ENCODE peak calls at places on chromosomes 16 and 17, in nine cellular contexts. F, K, A, H, D, R, V, W and N are unnamed samples.

GRCh38 chr16:47847220-47847970 is 308.4 kb downstream of the ABCC12 start:
- DNase-seq in F (no peak), V (no peak), H (no peak), W (no peak), K (no peak), R (no peak), D (no peak), A (no peak), N (no peak)

GRCh38 chr17:9987779-9988585 is 82.9 kb upstream of the RCVRN start:
- DNase-seq in W (no peak), F (peak; percentile 61), H (peak; percentile 55), A (no peak), R (peak; percentile 25), V (no peak), K (no peak), D (no peak), N (peak; percentile 49)

GRCh38 chr17:80438806-80439205 is 23.8 kb downstream of the ENDOV start:
- DNase-seq in H (no peak), A (no peak), K (no peak), F (no peak), V (no peak), W (no peak), D (no peak), R (no peak), N (no peak)

GRCh38 chr17:80991645-80992076 is at the start of gene CHMP6:
- DNase-seq in D (peak; percentile 53), V (no peak), K (peak; percentile 93), A (peak; percentile 78), H (peak; percentile 73), F (peak; percentile 89), W (peak; percentile 61), R (peak; percentile 35), N (peak; percentile 66)

GRCh38 chr16:89544113-89544512 is 16.4 kb upstream of the RPL13 start:
- DNase-seq in D (no peak), R (no peak), A (no peak), F (no peak), H (no peak), V (no peak), W (no peak), K (no peak), N (no peak)

GRCh38 chr17:7023576-7024401 is 939 bp downstream of the BCL6B start:
- DNase-seq in H (peak; percentile 94), A (peak; percentile 50), V (no peak), D (peak; percentile 91), F (peak; percentile 61), K (peak; percentile 98), W (peak; percentile 93), R (no peak), N (peak; percentile 83)

GRCh38 chr16:24972608-24973220 is 42.5 kb downstream of the ARHGAP17 start:
- DNase-seq in K (no peak), H (no peak), F (no peak), R (no peak), A (no peak), V (no peak), W (no peak), D (no peak), N (no peak)

GRCh38 chr16:57531635-57532220 is 4.6 kb downstream of the CCDC102A start:
- DNase-seq in D (no peak), R (no peak), V (no peak), F (no peak), W (no peak), H (no peak), A (no peak), K (peak; percentile 42), N (no peak)

GRCh38 chr17:45440161-45440859 is 7.6 kb upstream of the ARHGAP27 start:
- DNase-seq in V (no peak), H (no peak), D (no peak), A (peak; percentile 59), W (no peak), K (peak; percentile 46), R (no peak), F (no peak), N (no peak)